ENCODE peak calls at places on chromosomes 16 and 17, in eight cellular contexts. One of them, this sample, is unnamed.

GRCh38 chr17:61458000-61458399 is 5.8 kb downstream of the TBX4 start:
- DNase-seq in OCI-LY7: no peak
- DNase-seq in RCC 7860: no peak
- DNase-seq in cardiac muscle cell: no peak
- DNase-seq in stimulated activated CD4-positive, alpha-beta T cell treated with anti-CD3 and anti-CD28 coated beads, Interleukin-2, amount 100 ng/mL, for 24 hours: no peak
- DNase-seq in fibroblast of the conjunctiva: no peak
- DNase-seq in A549: no peak
- DNase-seq in brain microvascular endothelial cell: no peak
- DNase-seq in this sample: no peak

GRCh38 chr16:75687361-75687760 is 10.6 kb upstream of the CPHXL2 start:
- DNase-seq in OCI-LY7: no peak
- DNase-seq in RCC 7860: no peak
- DNase-seq in cardiac muscle cell: no peak
- DNase-seq in stimulated activated CD4-positive, alpha-beta T cell treated with anti-CD3 and anti-CD28 coated beads, Interleukin-2, amount 100 ng/mL, for 24 hours: no peak
- DNase-seq in fibroblast of the conjunctiva: no peak
- DNase-seq in A549: no peak
- DNase-seq in brain microvascular endothelial cell: no peak
- DNase-seq in this sample: no peak

GRCh38 chr16:10421596-10421995 is 35.7 kb downstream of the ATF7IP2 start:
- DNase-seq in OCI-LY7: no peak
- DNase-seq in RCC 7860: no peak
- DNase-seq in cardiac muscle cell: no peak
- DNase-seq in stimulated activated CD4-positive, alpha-beta T cell treated with anti-CD3 and anti-CD28 coated beads, Interleukin-2, amount 100 ng/mL, for 24 hours: no peak
- DNase-seq in fibroblast of the conjunctiva: no peak
- DNase-seq in A549: no peak
- DNase-seq in brain microvascular endothelial cell: no peak
- DNase-seq in this sample: no peak

GRCh38 chr17:16534236-16534635 is 34.8 kb downstream of the ZNF287 start:
- DNase-seq in OCI-LY7: no peak
- DNase-seq in RCC 7860: no peak
- DNase-seq in cardiac muscle cell: no peak
- DNase-seq in stimulated activated CD4-positive, alpha-beta T cell treated with anti-CD3 and anti-CD28 coated beads, Interleukin-2, amount 100 ng/mL, for 24 hours: no peak
- DNase-seq in fibroblast of the conjunctiva: no peak
- DNase-seq in A549: no peak
- DNase-seq in brain microvascular endothelial cell: no peak
- DNase-seq in this sample: no peak

GRCh38 chr17:19448341-19449268 is 37.6 kb downstream of the RNF112 start:
- DNase-seq in OCI-LY7: no peak
- DNase-seq in RCC 7860: peak; percentile 25
- DNase-seq in cardiac muscle cell: peak; percentile 46
- DNase-seq in stimulated activated CD4-positive, alpha-beta T cell treated with anti-CD3 and anti-CD28 coated beads, Interleukin-2, amount 100 ng/mL, for 24 hours: no peak
- DNase-seq in fibroblast of the conjunctiva: peak; percentile 90
- DNase-seq in A549: no peak
- DNase-seq in brain microvascular endothelial cell: peak; percentile 92
- DNase-seq in this sample: peak; percentile 84

GRCh38 chr17:42409467-42410351 is 13.3 kb downstream of the CAVIN1 start:
- DNase-seq in OCI-LY7: no peak
- DNase-seq in RCC 7860: peak; percentile 46
- DNase-seq in cardiac muscle cell: no peak
- DNase-seq in stimulated activated CD4-positive, alpha-beta T cell treated with anti-CD3 and anti-CD28 coated beads, Interleukin-2, amount 100 ng/mL, for 24 hours: no peak
- DNase-seq in fibroblast of the conjunctiva: peak; percentile 92
- DNase-seq in A549: peak; percentile 99
- DNase-seq in brain microvascular endothelial cell: peak; percentile 71
- DNase-seq in this sample: peak; percentile 93

GRCh38 chr17:45332505-45332904 is 15.7 kb upstream of the MAP3K14 start:
- DNase-seq in OCI-LY7: no peak
- DNase-seq in RCC 7860: no peak
- DNase-seq in cardiac muscle cell: no peak
- DNase-seq in stimulated activated CD4-positive, alpha-beta T cell treated with anti-CD3 and anti-CD28 coated beads, Interleukin-2, amount 100 ng/mL, for 24 hours: no peak
- DNase-seq in fibroblast of the conjunctiva: no peak
- DNase-seq in A549: no peak
- DNase-seq in brain microvascular endothelial cell: no peak
- DNase-seq in this sample: no peak

GRCh38 chr16:84841787-84842300 is 22.1 kb downstream of the CRISPLD2 start:
- DNase-seq in OCI-LY7: no peak
- DNase-seq in RCC 7860: no peak
- DNase-seq in cardiac muscle cell: no peak
- DNase-seq in stimulated activated CD4-positive, alpha-beta T cell treated with anti-CD3 and anti-CD28 coated beads, Interleukin-2, amount 100 ng/mL, for 24 hours: no peak
- DNase-seq in fibroblast of the conjunctiva: no peak
- DNase-seq in A549: no peak
- DNase-seq in brain microvascular endothelial cell: no peak
- DNase-seq in this sample: no peak

GRCh38 chr17:72439893-72440502 is 319.2 kb downstream of the SOX9 start:
- DNase-seq in OCI-LY7: no peak
- DNase-seq in RCC 7860: no peak
- DNase-seq in cardiac muscle cell: no peak
- DNase-seq in stimulated activated CD4-positive, alpha-beta T cell treated with anti-CD3 and anti-CD28 coated beads, Interleukin-2, amount 100 ng/mL, for 24 hours: no peak
- DNase-seq in fibroblast of the conjunctiva: no peak
- DNase-seq in A549: no peak
- DNase-seq in brain microvascular endothelial cell: no peak
- DNase-seq in this sample: no peak

GRCh38 chr17:50026046-50026675 is 29.7 kb upstream of the ITGA3 start:
- DNase-seq in OCI-LY7: no peak
- DNase-seq in RCC 7860: no peak
- DNase-seq in cardiac muscle cell: no peak
- DNase-seq in stimulated activated CD4-positive, alpha-beta T cell treated with anti-CD3 and anti-CD28 coated beads, Interleukin-2, amount 100 ng/mL, for 24 hours: no peak
- DNase-seq in fibroblast of the conjunctiva: no peak
- DNase-seq in A549: no peak
- DNase-seq in brain microvascular endothelial cell: no peak
- DNase-seq in this sample: no peak

GRCh38 chr17:75130632-75131277 is 787 bp downstream of the NT5C start:
- DNase-seq in OCI-LY7: peak; percentile 82
- DNase-seq in RCC 7860: peak; percentile 51
- DNase-seq in cardiac muscle cell: peak; percentile 76
- DNase-seq in stimulated activated CD4-positive, alpha-beta T cell treated with anti-CD3 and anti-CD28 coated beads, Interleukin-2, amount 100 ng/mL, for 24 hours: peak; percentile 59
- DNase-seq in fibroblast of the conjunctiva: no peak
- DNase-seq in A549: peak; percentile 81
- DNase-seq in brain microvascular endothelial cell: peak; percentile 51
- DNase-seq in this sample: no peak

GRCh38 chr16:62370445-62370844 is 334.2 kb upstream of the CDH8 start:
- DNase-seq in OCI-LY7: no peak
- DNase-seq in RCC 7860: no peak
- DNase-seq in cardiac muscle cell: no peak
- DNase-seq in stimulated activated CD4-positive, alpha-beta T cell treated with anti-CD3 and anti-CD28 coated beads, Interleukin-2, amount 100 ng/mL, for 24 hours: no peak
- DNase-seq in fibroblast of the conjunctiva: no peak
- DNase-seq in A549: no peak
- DNase-seq in brain microvascular endothelial cell: no peak
- DNase-seq in this sample: no peak

GRCh38 chr16:50502616-50503000 is 45.6 kb upstream of the NKD1 start:
- DNase-seq in OCI-LY7: no peak
- DNase-seq in RCC 7860: no peak
- DNase-seq in cardiac muscle cell: no peak
- DNase-seq in stimulated activated CD4-positive, alpha-beta T cell treated with anti-CD3 and anti-CD28 coated beads, Interleukin-2, amount 100 ng/mL, for 24 hours: no peak
- DNase-seq in fibroblast of the conjunctiva: no peak
- DNase-seq in A549: no peak
- DNase-seq in brain microvascular endothelial cell: no peak
- DNase-seq in this sample: no peak

GRCh38 chr16:53745753-53746258 is 41.9 kb downstream of the FTO start:
- DNase-seq in OCI-LY7: no peak
- DNase-seq in RCC 7860: peak; percentile 99
- DNase-seq in cardiac muscle cell: no peak
- DNase-seq in stimulated activated CD4-positive, alpha-beta T cell treated with anti-CD3 and anti-CD28 coated beads, Interleukin-2, amount 100 ng/mL, for 24 hours: no peak
- DNase-seq in fibroblast of the conjunctiva: no peak
- DNase-seq in A549: no peak
- DNase-seq in brain microvascular endothelial cell: no peak
- DNase-seq in this sample: peak; percentile 22

GRCh38 chr16:24993722-24994686 is 21.2 kb downstream of the ARHGAP17 start:
- DNase-seq in OCI-LY7: no peak
- DNase-seq in RCC 7860: peak; percentile 87
- DNase-seq in cardiac muscle cell: no peak
- DNase-seq in stimulated activated CD4-positive, alpha-beta T cell treated with anti-CD3 and anti-CD28 coated beads, Interleukin-2, amount 100 ng/mL, for 24 hours: no peak
- DNase-seq in fibroblast of the conjunctiva: peak; percentile 56
- DNase-seq in A549: peak; percentile 78
- DNase-seq in brain microvascular endothelial cell: peak; percentile 91
- DNase-seq in this sample: peak; percentile 67

GRCh38 chr17:68771867-68772515 is 170.8 kb upstream of the FAM20A start:
- DNase-seq in OCI-LY7: peak; percentile 80
- DNase-seq in RCC 7860: peak; percentile 19
- DNase-seq in cardiac muscle cell: peak; percentile 48
- DNase-seq in stimulated activated CD4-positive, alpha-beta T cell treated with anti-CD3 and anti-CD28 coated beads, Interleukin-2, amount 100 ng/mL, for 24 hours: no peak
- DNase-seq in fibroblast of the conjunctiva: peak; percentile 77
- DNase-seq in A549: peak; percentile 54
- DNase-seq in brain microvascular endothelial cell: peak; percentile 69
- DNase-seq in this sample: peak; percentile 45

GRCh38 chr16:75236232-75236631 is 15.2 kb downstream of the BCAR1 start:
- DNase-seq in OCI-LY7: no peak
- DNase-seq in RCC 7860: no peak
- DNase-seq in cardiac muscle cell: no peak
- DNase-seq in stimulated activated CD4-positive, alpha-beta T cell treated with anti-CD3 and anti-CD28 coated beads, Interleukin-2, amount 100 ng/mL, for 24 hours: no peak
- DNase-seq in fibroblast of the conjunctiva: no peak
- DNase-seq in A549: no peak
- DNase-seq in brain microvascular endothelial cell: no peak
- DNase-seq in this sample: no peak

GRCh38 chr17:61321344-61321743 is 78.3 kb upstream of the TBX2 start:
- DNase-seq in OCI-LY7: no peak
- DNase-seq in RCC 7860: no peak
- DNase-seq in cardiac muscle cell: no peak
- DNase-seq in stimulated activated CD4-positive, alpha-beta T cell treated with anti-CD3 and anti-CD28 coated beads, Interleukin-2, amount 100 ng/mL, for 24 hours: no peak
- DNase-seq in fibroblast of the conjunctiva: no peak
- DNase-seq in A549: no peak
- DNase-seq in brain microvascular endothelial cell: no peak
- DNase-seq in this sample: no peak

GRCh38 chr17:27320222-27320560 is 26.3 kb downstream of the WSB1 start:
- DNase-seq in OCI-LY7: no peak
- DNase-seq in RCC 7860: no peak
- DNase-seq in cardiac muscle cell: no peak
- DNase-seq in stimulated activated CD4-positive, alpha-beta T cell treated with anti-CD3 and anti-CD28 coated beads, Interleukin-2, amount 100 ng/mL, for 24 hours: no peak
- DNase-seq in fibroblast of the conjunctiva: no peak
- DNase-seq in A549: no peak
- DNase-seq in brain microvascular endothelial cell: no peak
- DNase-seq in this sample: no peak

GRCh38 chr17:2264023-2264860 is 39.3 kb downstream of the SMG6 start:
- DNase-seq in OCI-LY7: no peak
- DNase-seq in RCC 7860: no peak
- DNase-seq in cardiac muscle cell: peak; percentile 52
- DNase-seq in stimulated activated CD4-positive, alpha-beta T cell treated with anti-CD3 and anti-CD28 coated beads, Interleukin-2, amount 100 ng/mL, for 24 hours: no peak
- DNase-seq in fibroblast of the conjunctiva: no peak
- DNase-seq in A549: no peak
- DNase-seq in brain microvascular endothelial cell: no peak
- DNase-seq in this sample: no peak

GRCh38 chr16:68015681-68016080 is at the start of gene DPEP2NB:
- DNase-seq in OCI-LY7: no peak
- DNase-seq in RCC 7860: no peak
- DNase-seq in cardiac muscle cell: no peak
- DNase-seq in stimulated activated CD4-positive, alpha-beta T cell treated with anti-CD3 and anti-CD28 coated beads, Interleukin-2, amount 100 ng/mL, for 24 hours: no peak
- DNase-seq in fibroblast of the conjunctiva: no peak
- DNase-seq in A549: no peak
- DNase-seq in brain microvascular endothelial cell: no peak
- DNase-seq in this sample: no peak

GRCh38 chr17:78276499-78276898 is 45.1 kb downstream of the TMEM235 start:
- DNase-seq in OCI-LY7: peak; percentile 93
- DNase-seq in RCC 7860: no peak
- DNase-seq in cardiac muscle cell: no peak
- DNase-seq in stimulated activated CD4-positive, alpha-beta T cell treated with anti-CD3 and anti-CD28 coated beads, Interleukin-2, amount 100 ng/mL, for 24 hours: no peak
- DNase-seq in fibroblast of the conjunctiva: no peak
- DNase-seq in A549: no peak
- DNase-seq in brain microvascular endothelial cell: no peak
- DNase-seq in this sample: no peak

GRCh38 chr17:49315974-49316570 is 46.0 kb downstream of the ZNF652 start:
- DNase-seq in OCI-LY7: peak; percentile 56
- DNase-seq in RCC 7860: peak; percentile 35
- DNase-seq in cardiac muscle cell: no peak
- DNase-seq in stimulated activated CD4-positive, alpha-beta T cell treated with anti-CD3 and anti-CD28 coated beads, Interleukin-2, amount 100 ng/mL, for 24 hours: no peak
- DNase-seq in fibroblast of the conjunctiva: no peak
- DNase-seq in A549: no peak
- DNase-seq in brain microvascular endothelial cell: peak; percentile 1
- DNase-seq in this sample: peak; percentile 35